ENCODE peak calls at places on chromosomes 3 and 15, in seven cellular contexts. W is pancreas; K is left ventricle myocardium inferior; C is CD8-positive, alpha-beta T cell; H is thoracic aorta; A is tibial nerve; S is ovary. O is an unnamed sample.

GRCh38 chr15:28132524-28133275 is 33.6 kb upstream of the OCA2 start:
- DNase-seq in A (no peak), C (no peak), H (no peak), W (no peak), K (no peak), S (no peak), O (no peak)

GRCh38 chr15:68407886-68408500 is 24.0 kb downstream of the ITGA11 start:
- DNase-seq in W (no peak), A (no peak), H (no peak), K (no peak), C (peak; percentile 15), S (no peak), O (no peak)

GRCh38 chr3:193190387-193190786 is 50.6 kb upstream of the PLAAT1 start:
- DNase-seq in C (no peak), W (no peak), S (no peak), H (no peak), K (no peak), A (peak; percentile 8), O (peak; percentile 26)

GRCh38 chr3:73927203-73927570 is 302.4 kb upstream of the PDZRN3 start:
- DNase-seq in K (no peak), C (no peak), S (no peak), H (no peak), W (no peak), A (no peak), O (no peak)

GRCh38 chr3:156691920-156692319 is 17.5 kb downstream of the TIPARP start:
- DNase-seq in H (no peak), K (no peak), W (no peak), S (no peak), C (no peak), A (no peak), O (no peak)

GRCh38 chr3:51716805-51717204 is 9.9 kb downstream of the GRM2 start:
- DNase-seq in A (no peak), H (no peak), W (peak; percentile 41), C (peak; percentile 42), K (no peak), S (no peak), O (no peak)

GRCh38 chr15:77506311-77507150 is 85.8 kb downstream of the HMG20A start:
- DNase-seq in S (peak; percentile 62), C (no peak), K (peak; percentile 82), W (no peak), H (no peak), A (peak; percentile 67), O (peak; percentile 33)

GRCh38 chr3:71195492-71195891 is 388.0 kb downstream of the FOXP1 start:
- DNase-seq in C (no peak), W (no peak), S (no peak), A (no peak), K (no peak), H (no peak), O (no peak)

GRCh38 chr3:186142556-186142955 is 33.7 kb upstream of the ETV5 start:
- DNase-seq in K (no peak), S (no peak), C (no peak), H (no peak), W (no peak), A (no peak), O (no peak)

GRCh38 chr15:89673162-89673506 is 6.0 kb downstream of the PLIN1 start:
- DNase-seq in W (no peak), A (no peak), C (no peak), H (no peak), K (no peak), S (no peak), O (no peak)

GRCh38 chr3:68017069-68017468 is 362.7 kb upstream of the SUCLG2 start:
- DNase-seq in S (no peak), H (no peak), A (no peak), K (no peak), C (no peak), W (no peak), O (no peak)

GRCh38 chr3:144524531-144524930 is 552.9 kb downstream of the DIPK2A start:
- DNase-seq in K (no peak), H (no peak), S (no peak), A (no peak), C (no peak), W (no peak), O (no peak)

GRCh38 chr3:194167480-194167862 is 31.5 kb downstream of the HES1 start:
- DNase-seq in S (no peak), W (no peak), C (no peak), A (no peak), H (no peak), K (no peak), O (no peak)

GRCh38 chr3:120111898-120112297 is 17.7 kb upstream of the GSK3B start:
- DNase-seq in H (no peak), A (no peak), C (no peak), S (no peak), K (no peak), W (no peak), O (no peak)

GRCh38 chr3:71881732-71882131 is 96.8 kb upstream of the PROK2 start:
- DNase-seq in A (no peak), C (no peak), S (no peak), W (no peak), K (no peak), H (no peak), O (no peak)

GRCh38 chr3:45597581-45597980 is 3.0 kb downstream of the LIMD1 start:
- DNase-seq in C (no peak), W (no peak), K (no peak), A (no peak), H (no peak), S (no peak), O (no peak)

GRCh38 chr3:159075302-159075701 is 273.4 kb downstream of the MFSD1 start:
- DNase-seq in W (no peak), H (no peak), C (no peak), K (no peak), S (no peak), A (no peak), O (no peak)

GRCh38 chr15:82900511-82900910 is 52.0 kb downstream of the HOMER2 start:
- DNase-seq in C (no peak), S (no peak), W (no peak), H (no peak), A (no peak), K (no peak), O (no peak)

GRCh38 chr15:92884813-92885461 is 15.2 kb upstream of the CHD2 start:
- DNase-seq in H (no peak), S (no peak), A (no peak), C (no peak), W (no peak), K (no peak), O (no peak)

GRCh38 chr3:14506626-14507344 is 33.4 kb downstream of the GRIP2 start:
- DNase-seq in S (no peak), A (no peak), W (peak; percentile 48), H (no peak), K (no peak), C (no peak), O (peak; percentile 7)

GRCh38 chr3:32886296-32886695 is 65.1 kb upstream of the CCR4 start:
- DNase-seq in A (no peak), H (no peak), C (no peak), W (no peak), K (no peak), S (no peak), O (no peak)

DNA sequence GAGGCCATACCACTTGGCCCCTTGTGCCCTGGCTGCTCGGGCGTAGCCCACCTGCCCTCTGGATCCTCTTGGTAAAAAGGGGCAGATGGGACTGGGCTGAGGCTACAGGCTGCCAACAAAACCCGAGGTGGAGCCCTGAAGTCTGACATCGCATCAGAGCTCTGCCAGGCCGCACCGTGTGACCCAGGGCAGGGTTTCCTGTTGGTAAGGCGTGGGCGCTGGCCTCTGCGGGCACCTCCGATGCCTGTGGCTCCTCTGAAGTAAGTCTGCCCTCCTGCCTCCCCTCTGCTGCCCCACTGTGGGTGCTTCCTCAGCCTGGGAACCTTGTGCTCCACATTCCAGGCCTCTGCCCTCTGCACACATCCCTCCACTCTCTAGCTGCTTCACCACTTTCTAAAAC is 8.9 kb downstream of the CHDH start:
- DNase-seq in A (no peak), C (no peak), S (no peak), H (no peak), W (no peak), K (no peak), O (no peak)
- H3K27ac ChIP-seq in A (no peak overlapping the region), C (no peak overlapping the region), S (no peak overlapping the region), H (no peak overlapping the region), W (no peak overlapping the region), K (no peak overlapping the region), O (no peak overlapping the region)

GRCh38 chr15:44569316-44569715 is 32.4 kb downstream of the EIF3J start:
- DNase-seq in S (no peak), A (no peak), K (no peak), W (no peak), C (no peak), H (no peak), O (no peak)

GRCh38 chr15:44565387-44566169 is 28.6 kb downstream of the EIF3J start:
- DNase-seq in W (no peak), H (no peak), K (no peak), C (no peak), A (no peak), S (no peak), O (no peak)

GRCh38 chr15:44566176-44566575 is 29.2 kb downstream of the EIF3J start:
- DNase-seq in C (no peak), S (no peak), H (no peak), K (no peak), A (no peak), W (no peak), O (no peak)

GRCh38 chr15:44573386-44573785 is 36.4 kb downstream of the EIF3J start:
- DNase-seq in C (no peak), S (no peak), W (no peak), K (no peak), H (no peak), A (no peak), O (peak; percentile 78)

GRCh38 chr15:44568338-44568737 is 31.4 kb downstream of the EIF3J start:
- DNase-seq in S (no peak), C (no peak), A (no peak), H (no peak), K (no peak), W (no peak), O (no peak)
- TF ChIP-seq CTCF in S (no peak), C (no peak), A (no peak), H (no peak), K (no peak), W (no peak), O (no peak)

GRCh38 chr15:65044724-65045481 is at the start of gene SLC51B:
- DNase-seq in K (peak; percentile 72), S (no peak), C (no peak), H (no peak), W (no peak), A (no peak), O (no peak)
- H3K27ac ChIP-seq in K (peak within 1 kb of the TSS; percentile 37), S (no peak within 1 kb of the TSS), C (no peak within 1 kb of the TSS), H (no peak within 1 kb of the TSS), W (no peak within 1 kb of the TSS), A (no peak within 1 kb of the TSS), O (no peak within 1 kb of the TSS)

GRCh38 chr3:16400143-16400935 is 113.2 kb downstream of the RFTN1 start:
- DNase-seq in A (no peak), S (no peak), C (no peak), K (no peak), W (no peak), H (no peak), O (no peak)

GRCh38 chr3:16398542-16399126 is 114.9 kb downstream of the RFTN1 start:
- DNase-seq in K (no peak), H (no peak), C (no peak), W (no peak), A (no peak), S (no peak), O (no peak)

GRCh38 chr3:16402451-16402850 is 111.0 kb downstream of the RFTN1 start:
- DNase-seq in H (no peak), S (no peak), A (no peak), C (no peak), W (no peak), K (no peak), O (no peak)

GRCh38 chr3:16401273-16401672 is 112.2 kb downstream of the RFTN1 start:
- DNase-seq in A (no peak), W (no peak), K (no peak), H (no peak), S (no peak), C (no peak), O (no peak)

GRCh38 chr3:16399473-16399872 is 114.0 kb downstream of the RFTN1 start:
- DNase-seq in W (no peak), S (peak; percentile 59), K (peak; percentile 48), C (no peak), A (peak; percentile 38), H (no peak), O (no peak)
- TF ChIP-seq CTCF in W (no peak), S (peak; percentile 20), K (peak; percentile 39), C (no peak), A (peak; percentile 11), H (peak; percentile 8), O (no peak)

O was measured in gastrocnemius medialis.